ENCODE peak calls at places on chromosomes 12 and 14, in eight cellular contexts. One of them, this sample, is unnamed.

GRCh38 chr14:103576371-103577024 is 13.7 kb downstream of the COA8 start:
- DNase-seq in T-helper 2 cell: no peak
- DNase-seq in hepatocyte: peak; percentile 91
- DNase-seq in activated T-helper 1 cell treated with anti-CD3 and anti-CD28 coated beads, Interleukin-2, amount 50 U/mL, for 16 hours: no peak
- DNase-seq in pancreas: peak; percentile 69
- DNase-seq in bronchial epithelial cell: peak; percentile 85
- DNase-seq in cardiac fibroblast: peak; percentile 96
- DNase-seq in endothelial cell: peak; percentile 22
- DNase-seq in this sample: peak; percentile 93

GRCh38 chr12:34606749-34607519 is 584.6 kb downstream of the ALG10 start:
- DNase-seq in bronchial epithelial cell: no peak
- DNase-seq in hepatocyte: no peak
- DNase-seq in cardiac fibroblast: no peak
- DNase-seq in pancreas: no peak
- DNase-seq in T-helper 2 cell: no peak
- DNase-seq in endothelial cell: no peak
- DNase-seq in activated T-helper 1 cell treated with anti-CD3 and anti-CD28 coated beads, Interleukin-2, amount 50 U/mL, for 16 hours: no peak
- DNase-seq in this sample: no peak

GRCh38 chr12:50100561-50100960 is 3.2 kb upstream of the GPD1 start:
- DNase-seq in pancreas: no peak
- DNase-seq in T-helper 2 cell: no peak
- DNase-seq in hepatocyte: no peak
- DNase-seq in cardiac fibroblast: no peak
- DNase-seq in activated T-helper 1 cell treated with anti-CD3 and anti-CD28 coated beads, Interleukin-2, amount 50 U/mL, for 16 hours: no peak
- DNase-seq in endothelial cell: no peak
- DNase-seq in bronchial epithelial cell: no peak
- DNase-seq in this sample: no peak

GRCh38 chr14:103724116-103724515 is 8.5 kb downstream of the ZFYVE21 start:
- DNase-seq in bronchial epithelial cell: no peak
- DNase-seq in activated T-helper 1 cell treated with anti-CD3 and anti-CD28 coated beads, Interleukin-2, amount 50 U/mL, for 16 hours: no peak
- DNase-seq in endothelial cell: no peak
- DNase-seq in pancreas: peak; percentile 83
- DNase-seq in hepatocyte: no peak
- DNase-seq in cardiac fibroblast: peak; percentile 84
- DNase-seq in T-helper 2 cell: no peak
- DNase-seq in this sample: no peak

GRCh38 chr14:103735439-103735814 is 19.8 kb downstream of the ZFYVE21 start:
- DNase-seq in pancreas: no peak
- DNase-seq in endothelial cell: no peak
- DNase-seq in bronchial epithelial cell: no peak
- DNase-seq in activated T-helper 1 cell treated with anti-CD3 and anti-CD28 coated beads, Interleukin-2, amount 50 U/mL, for 16 hours: no peak
- DNase-seq in T-helper 2 cell: no peak
- DNase-seq in hepatocyte: no peak
- DNase-seq in cardiac fibroblast: no peak
- DNase-seq in this sample: no peak

GRCh38 chr12:51335931-51336330 is 10.5 kb downstream of the CELA1 start:
- DNase-seq in pancreas: no peak
- DNase-seq in cardiac fibroblast: no peak
- DNase-seq in endothelial cell: no peak
- DNase-seq in activated T-helper 1 cell treated with anti-CD3 and anti-CD28 coated beads, Interleukin-2, amount 50 U/mL, for 16 hours: no peak
- DNase-seq in bronchial epithelial cell: no peak
- DNase-seq in hepatocyte: no peak
- DNase-seq in T-helper 2 cell: no peak
- DNase-seq in this sample: no peak

GRCh38 chr12:79559591-79559990 is 131.2 kb downstream of the PAWR start:
- DNase-seq in cardiac fibroblast: no peak
- DNase-seq in hepatocyte: no peak
- DNase-seq in T-helper 2 cell: no peak
- DNase-seq in activated T-helper 1 cell treated with anti-CD3 and anti-CD28 coated beads, Interleukin-2, amount 50 U/mL, for 16 hours: no peak
- DNase-seq in pancreas: no peak
- DNase-seq in bronchial epithelial cell: no peak
- DNase-seq in endothelial cell: no peak
- DNase-seq in this sample: no peak

GRCh38 chr12:77777274-77777673 is 53.4 kb upstream of the NAV3 start:
- DNase-seq in bronchial epithelial cell: peak; percentile 22
- DNase-seq in T-helper 2 cell: no peak
- DNase-seq in activated T-helper 1 cell treated with anti-CD3 and anti-CD28 coated beads, Interleukin-2, amount 50 U/mL, for 16 hours: no peak
- DNase-seq in cardiac fibroblast: no peak
- DNase-seq in hepatocyte: no peak
- DNase-seq in pancreas: no peak
- DNase-seq in endothelial cell: no peak
- DNase-seq in this sample: no peak

GRCh38 chr12:50569876-50570275 is 65.1 kb downstream of the DIP2B start:
- DNase-seq in cardiac fibroblast: no peak
- DNase-seq in activated T-helper 1 cell treated with anti-CD3 and anti-CD28 coated beads, Interleukin-2, amount 50 U/mL, for 16 hours: no peak
- DNase-seq in hepatocyte: no peak
- DNase-seq in pancreas: no peak
- DNase-seq in bronchial epithelial cell: no peak
- DNase-seq in T-helper 2 cell: no peak
- DNase-seq in endothelial cell: no peak
- DNase-seq in this sample: no peak

GRCh38 chr14:80988742-80989429 is 33.5 kb downstream of the TSHR start:
- DNase-seq in hepatocyte: no peak
- DNase-seq in activated T-helper 1 cell treated with anti-CD3 and anti-CD28 coated beads, Interleukin-2, amount 50 U/mL, for 16 hours: no peak
- DNase-seq in endothelial cell: no peak
- DNase-seq in pancreas: no peak
- DNase-seq in bronchial epithelial cell: peak; percentile 33
- DNase-seq in cardiac fibroblast: no peak
- DNase-seq in T-helper 2 cell: no peak
- DNase-seq in this sample: no peak

GRCh38 chr12:84502180-84502857 is 410.3 kb downstream of the SLC6A15 start:
- DNase-seq in T-helper 2 cell: no peak
- DNase-seq in activated T-helper 1 cell treated with anti-CD3 and anti-CD28 coated beads, Interleukin-2, amount 50 U/mL, for 16 hours: no peak
- DNase-seq in hepatocyte: no peak
- DNase-seq in pancreas: no peak
- DNase-seq in cardiac fibroblast: no peak
- DNase-seq in endothelial cell: no peak
- DNase-seq in bronchial epithelial cell: peak; percentile 85
- DNase-seq in this sample: no peak

GRCh38 chr12:108966378-108967151 is 54.3 kb downstream of the SVOP start:
- DNase-seq in cardiac fibroblast: no peak
- DNase-seq in pancreas: no peak
- DNase-seq in endothelial cell: no peak
- DNase-seq in T-helper 2 cell: no peak
- DNase-seq in hepatocyte: no peak
- DNase-seq in activated T-helper 1 cell treated with anti-CD3 and anti-CD28 coated beads, Interleukin-2, amount 50 U/mL, for 16 hours: no peak
- DNase-seq in bronchial epithelial cell: no peak
- DNase-seq in this sample: no peak

GRCh38 chr14:47674148-47674545 is 1.3 kb downstream of the MDGA2 start:
- DNase-seq in endothelial cell: peak; percentile 60
- DNase-seq in pancreas: no peak
- DNase-seq in cardiac fibroblast: no peak
- DNase-seq in hepatocyte: peak; percentile 13
- DNase-seq in T-helper 2 cell: no peak
- DNase-seq in activated T-helper 1 cell treated with anti-CD3 and anti-CD28 coated beads, Interleukin-2, amount 50 U/mL, for 16 hours: no peak
- DNase-seq in bronchial epithelial cell: no peak
- DNase-seq in this sample: peak; percentile 34

GRCh38 chr12:55619352-55620138 is 17.1 kb upstream of the OR10P1 start:
- DNase-seq in bronchial epithelial cell: peak; percentile 92
- DNase-seq in cardiac fibroblast: peak; percentile 94
- DNase-seq in endothelial cell: peak; percentile 76
- DNase-seq in activated T-helper 1 cell treated with anti-CD3 and anti-CD28 coated beads, Interleukin-2, amount 50 U/mL, for 16 hours: no peak
- DNase-seq in pancreas: peak; percentile 35
- DNase-seq in T-helper 2 cell: peak; percentile 50
- DNase-seq in hepatocyte: peak; percentile 93
- DNase-seq in this sample: peak; percentile 95

GRCh38 chr12:64900540-64900939 is 76.1 kb downstream of the TBC1D30 start:
- DNase-seq in hepatocyte: no peak
- DNase-seq in bronchial epithelial cell: peak; percentile 80
- DNase-seq in pancreas: no peak
- DNase-seq in endothelial cell: no peak
- DNase-seq in T-helper 2 cell: no peak
- DNase-seq in cardiac fibroblast: peak; percentile 50
- DNase-seq in activated T-helper 1 cell treated with anti-CD3 and anti-CD28 coated beads, Interleukin-2, amount 50 U/mL, for 16 hours: no peak
- DNase-seq in this sample: no peak

GRCh38 chr12:114399664-114400211 is 6.2 kb downstream of the TBX5 start:
- DNase-seq in T-helper 2 cell: no peak
- DNase-seq in endothelial cell: peak; percentile 78
- DNase-seq in cardiac fibroblast: peak; percentile 59
- DNase-seq in pancreas: no peak
- DNase-seq in activated T-helper 1 cell treated with anti-CD3 and anti-CD28 coated beads, Interleukin-2, amount 50 U/mL, for 16 hours: no peak
- DNase-seq in bronchial epithelial cell: no peak
- DNase-seq in hepatocyte: peak; percentile 58
- DNase-seq in this sample: no peak

GRCh38 chr12:67651380-67651695 is 2.8 kb downstream of the DYRK2 start:
- DNase-seq in endothelial cell: no peak
- DNase-seq in activated T-helper 1 cell treated with anti-CD3 and anti-CD28 coated beads, Interleukin-2, amount 50 U/mL, for 16 hours: no peak
- DNase-seq in bronchial epithelial cell: peak; percentile 14
- DNase-seq in pancreas: no peak
- DNase-seq in T-helper 2 cell: peak; percentile 24
- DNase-seq in hepatocyte: peak; percentile 23
- DNase-seq in cardiac fibroblast: peak; percentile 64
- DNase-seq in this sample: peak; percentile 35

GRCh38 chr12:11824069-11824468 is 174.6 kb downstream of the ETV6 start:
- DNase-seq in T-helper 2 cell: no peak
- DNase-seq in pancreas: no peak
- DNase-seq in activated T-helper 1 cell treated with anti-CD3 and anti-CD28 coated beads, Interleukin-2, amount 50 U/mL, for 16 hours: no peak
- DNase-seq in cardiac fibroblast: no peak
- DNase-seq in endothelial cell: no peak
- DNase-seq in bronchial epithelial cell: no peak
- DNase-seq in hepatocyte: no peak
- DNase-seq in this sample: no peak

GRCh38 chr12:120445911-120446909 is at the start of the genes GATC and TRIAP1:
- DNase-seq in hepatocyte: peak; percentile 91
- DNase-seq in endothelial cell: peak; percentile 87
- DNase-seq in bronchial epithelial cell: peak; percentile 70
- DNase-seq in cardiac fibroblast: peak; percentile 71
- DNase-seq in T-helper 2 cell: peak; percentile 80
- DNase-seq in pancreas: peak; percentile 82
- DNase-seq in activated T-helper 1 cell treated with anti-CD3 and anti-CD28 coated beads, Interleukin-2, amount 50 U/mL, for 16 hours: peak; percentile 80
- DNase-seq in this sample: peak; percentile 90

GRCh38 chr12:107955966-107956643 is 173.0 kb upstream of the WSCD2 start:
- DNase-seq in pancreas: no peak
- DNase-seq in activated T-helper 1 cell treated with anti-CD3 and anti-CD28 coated beads, Interleukin-2, amount 50 U/mL, for 16 hours: no peak
- DNase-seq in bronchial epithelial cell: no peak
- DNase-seq in endothelial cell: peak; percentile 7
- DNase-seq in T-helper 2 cell: no peak
- DNase-seq in hepatocyte: peak; percentile 8
- DNase-seq in cardiac fibroblast: no peak
- DNase-seq in this sample: no peak

GRCh38 chr14:105064721-105065143 is 498 bp downstream of the GPR132 start:
- DNase-seq in T-helper 2 cell: no peak
- DNase-seq in bronchial epithelial cell: no peak
- DNase-seq in endothelial cell: no peak
- DNase-seq in pancreas: no peak
- DNase-seq in activated T-helper 1 cell treated with anti-CD3 and anti-CD28 coated beads, Interleukin-2, amount 50 U/mL, for 16 hours: no peak
- DNase-seq in cardiac fibroblast: peak; percentile 38
- DNase-seq in hepatocyte: peak; percentile 82
- DNase-seq in this sample: no peak

GRCh38 chr14:105902131-105902898 is 375.9 kb downstream of the TMEM121 start:
- DNase-seq in bronchial epithelial cell: no peak
- DNase-seq in activated T-helper 1 cell treated with anti-CD3 and anti-CD28 coated beads, Interleukin-2, amount 50 U/mL, for 16 hours: no peak
- DNase-seq in cardiac fibroblast: no peak
- DNase-seq in pancreas: no peak
- DNase-seq in endothelial cell: no peak
- DNase-seq in hepatocyte: no peak
- DNase-seq in T-helper 2 cell: no peak
- DNase-seq in this sample: no peak

GRCh38 chr12:3042394-3042793 is 34.8 kb upstream of the TSPAN9 start:
- DNase-seq in pancreas: no peak
- DNase-seq in bronchial epithelial cell: no peak
- DNase-seq in cardiac fibroblast: no peak
- DNase-seq in hepatocyte: no peak
- DNase-seq in T-helper 2 cell: no peak
- DNase-seq in endothelial cell: no peak
- DNase-seq in activated T-helper 1 cell treated with anti-CD3 and anti-CD28 coated beads, Interleukin-2, amount 50 U/mL, for 16 hours: no peak
- DNase-seq in this sample: peak; percentile 17

GRCh38 chr14:64767215-64767964 is 63.2 kb downstream of the PLEKHG3 start:
- DNase-seq in endothelial cell: no peak
- DNase-seq in hepatocyte: no peak
- DNase-seq in T-helper 2 cell: no peak
- DNase-seq in activated T-helper 1 cell treated with anti-CD3 and anti-CD28 coated beads, Interleukin-2, amount 50 U/mL, for 16 hours: no peak
- DNase-seq in cardiac fibroblast: no peak
- DNase-seq in bronchial epithelial cell: no peak
- DNase-seq in pancreas: no peak
- DNase-seq in this sample: no peak

GRCh38 chr14:77039285-77040058 is 11.0 kb upstream of the IRF2BPL start:
- DNase-seq in bronchial epithelial cell: no peak
- DNase-seq in cardiac fibroblast: peak; percentile 76
- DNase-seq in hepatocyte: peak; percentile 73
- DNase-seq in endothelial cell: no peak
- DNase-seq in activated T-helper 1 cell treated with anti-CD3 and anti-CD28 coated beads, Interleukin-2, amount 50 U/mL, for 16 hours: no peak
- DNase-seq in T-helper 2 cell: no peak
- DNase-seq in pancreas: no peak
- DNase-seq in this sample: peak; percentile 53

GRCh38 chr12:124543591-124544310 is 23.7 kb downstream of the NCOR2 start:
- DNase-seq in cardiac fibroblast: no peak
- DNase-seq in activated T-helper 1 cell treated with anti-CD3 and anti-CD28 coated beads, Interleukin-2, amount 50 U/mL, for 16 hours: no peak
- DNase-seq in bronchial epithelial cell: no peak
- DNase-seq in hepatocyte: no peak
- DNase-seq in T-helper 2 cell: no peak
- DNase-seq in pancreas: no peak
- DNase-seq in endothelial cell: no peak
- DNase-seq in this sample: peak; percentile 77

GRCh38 chr12:119158004-119158776 is 20.5 kb upstream of the HSPB8 start:
- DNase-seq in cardiac fibroblast: no peak
- DNase-seq in endothelial cell: no peak
- DNase-seq in pancreas: no peak
- DNase-seq in activated T-helper 1 cell treated with anti-CD3 and anti-CD28 coated beads, Interleukin-2, amount 50 U/mL, for 16 hours: no peak
- DNase-seq in hepatocyte: no peak
- DNase-seq in bronchial epithelial cell: no peak
- DNase-seq in T-helper 2 cell: no peak
- DNase-seq in this sample: no peak

GRCh38 chr12:1843641-1844005 is 23.3 kb downstream of the LRTM2 start:
- DNase-seq in T-helper 2 cell: no peak
- DNase-seq in activated T-helper 1 cell treated with anti-CD3 and anti-CD28 coated beads, Interleukin-2, amount 50 U/mL, for 16 hours: no peak
- DNase-seq in pancreas: no peak
- DNase-seq in hepatocyte: no peak
- DNase-seq in bronchial epithelial cell: no peak
- DNase-seq in endothelial cell: no peak
- DNase-seq in cardiac fibroblast: no peak
- DNase-seq in this sample: peak; percentile 64

GRCh38 chr12:53955036-53955775 is 503 bp downstream of the HOXC12 start:
- DNase-seq in endothelial cell: no peak
- DNase-seq in pancreas: no peak
- DNase-seq in activated T-helper 1 cell treated with anti-CD3 and anti-CD28 coated beads, Interleukin-2, amount 50 U/mL, for 16 hours: no peak
- DNase-seq in T-helper 2 cell: no peak
- DNase-seq in hepatocyte: no peak
- DNase-seq in bronchial epithelial cell: no peak
- DNase-seq in cardiac fibroblast: no peak
- DNase-seq in this sample: peak; percentile 58

GRCh38 chr12:26648584-26648983 is 184.4 kb downstream of the ITPR2 start:
- DNase-seq in activated T-helper 1 cell treated with anti-CD3 and anti-CD28 coated beads, Interleukin-2, amount 50 U/mL, for 16 hours: no peak
- DNase-seq in pancreas: no peak
- DNase-seq in hepatocyte: no peak
- DNase-seq in endothelial cell: no peak
- DNase-seq in T-helper 2 cell: no peak
- DNase-seq in cardiac fibroblast: peak; percentile 85
- DNase-seq in bronchial epithelial cell: peak; percentile 75
- DNase-seq in this sample: no peak

GRCh38 chr12:69443916-69444315 is 26.3 kb upstream of the FRS2 start:
- DNase-seq in T-helper 2 cell: no peak
- DNase-seq in activated T-helper 1 cell treated with anti-CD3 and anti-CD28 coated beads, Interleukin-2, amount 50 U/mL, for 16 hours: no peak
- DNase-seq in hepatocyte: no peak
- DNase-seq in pancreas: no peak
- DNase-seq in bronchial epithelial cell: peak; percentile 83
- DNase-seq in cardiac fibroblast: no peak
- DNase-seq in endothelial cell: no peak
- DNase-seq in this sample: no peak

GRCh38 chr12:12714276-12715001 is 2.7 kb upstream of the CDKN1B start:
- DNase-seq in T-helper 2 cell: peak; percentile 70
- DNase-seq in bronchial epithelial cell: peak; percentile 28
- DNase-seq in hepatocyte: peak; percentile 58
- DNase-seq in cardiac fibroblast: peak; percentile 36
- DNase-seq in endothelial cell: peak; percentile 16
- DNase-seq in activated T-helper 1 cell treated with anti-CD3 and anti-CD28 coated beads, Interleukin-2, amount 50 U/mL, for 16 hours: no peak
- DNase-seq in pancreas: peak; percentile 63
- DNase-seq in this sample: peak; percentile 47

GRCh38 chr12:50246873-50247612 is 36.3 kb downstream of the LIMA1 start:
- DNase-seq in endothelial cell: no peak
- DNase-seq in T-helper 2 cell: no peak
- DNase-seq in bronchial epithelial cell: peak; percentile 99
- DNase-seq in hepatocyte: peak; percentile 65
- DNase-seq in cardiac fibroblast: peak; percentile 94
- DNase-seq in activated T-helper 1 cell treated with anti-CD3 and anti-CD28 coated beads, Interleukin-2, amount 50 U/mL, for 16 hours: no peak
- DNase-seq in pancreas: peak; percentile 73
- DNase-seq in this sample: peak; percentile 63

GRCh38 chr12:115518-115917 is 49.0 kb downstream of the IQSEC3 start:
- DNase-seq in pancreas: no peak
- DNase-seq in T-helper 2 cell: no peak
- DNase-seq in activated T-helper 1 cell treated with anti-CD3 and anti-CD28 coated beads, Interleukin-2, amount 50 U/mL, for 16 hours: no peak
- DNase-seq in cardiac fibroblast: no peak
- DNase-seq in hepatocyte: no peak
- DNase-seq in endothelial cell: no peak
- DNase-seq in bronchial epithelial cell: no peak
- DNase-seq in this sample: no peak